ENCODE peak calls at places on chromosomes 11 and 22, in eight cellular contexts. One of them, this sample, is unnamed.

GRCh38 chr11:79174045-79175008 is 266.5 kb downstream of the TENM4 start:
- DNase-seq in GM12865: no peak
- DNase-seq in amniotic epithelial cell: no peak
- DNase-seq in Daoy: peak; percentile 27
- DNase-seq in ELR: no peak
- DNase-seq in left lung: no peak
- DNase-seq in HAP-1: peak; percentile 48
- DNase-seq in astrocyte of the cerebellum: no peak
- DNase-seq in this sample: no peak

GRCh38 chr22:42275970-42276369 is 5.5 kb upstream of the TCF20 start:
- DNase-seq in GM12865: no peak
- DNase-seq in amniotic epithelial cell: no peak
- DNase-seq in Daoy: no peak
- DNase-seq in ELR: no peak
- DNase-seq in left lung: no peak
- DNase-seq in HAP-1: no peak
- DNase-seq in astrocyte of the cerebellum: no peak
- DNase-seq in this sample: no peak

GRCh38 chr11:67309166-67309565 is 5.8 kb downstream of the SSH3 start:
- DNase-seq in GM12865: no peak
- DNase-seq in amniotic epithelial cell: no peak
- DNase-seq in Daoy: no peak
- DNase-seq in ELR: no peak
- DNase-seq in left lung: peak; percentile 49
- DNase-seq in HAP-1: no peak
- DNase-seq in astrocyte of the cerebellum: no peak
- DNase-seq in this sample: no peak

GRCh38 chr22:45061332-45061731 is 51.5 kb upstream of the PHF21B start:
- DNase-seq in GM12865: no peak
- DNase-seq in amniotic epithelial cell: no peak
- DNase-seq in Daoy: no peak
- DNase-seq in ELR: no peak
- DNase-seq in left lung: no peak
- DNase-seq in HAP-1: no peak
- DNase-seq in astrocyte of the cerebellum: no peak
- DNase-seq in this sample: no peak

GRCh38 chr11:69912161-69912910 is 93.1 kb upstream of the FGF3 start:
- DNase-seq in GM12865: no peak
- DNase-seq in amniotic epithelial cell: no peak
- DNase-seq in Daoy: no peak
- DNase-seq in ELR: no peak
- DNase-seq in left lung: peak; percentile 73
- DNase-seq in HAP-1: no peak
- DNase-seq in astrocyte of the cerebellum: no peak
- DNase-seq in this sample: no peak

GRCh38 chr11:61919113-61919840 is 1.9 kb upstream of the RAB3IL1 start:
- DNase-seq in GM12865: no peak
- DNase-seq in amniotic epithelial cell: no peak
- DNase-seq in Daoy: no peak
- DNase-seq in ELR: no peak
- DNase-seq in left lung: no peak
- DNase-seq in HAP-1: no peak
- DNase-seq in astrocyte of the cerebellum: no peak
- DNase-seq in this sample: no peak

GRCh38 chr11:35420371-35420770 is 1.0 kb upstream of the SLC1A2 start:
- DNase-seq in GM12865: no peak
- DNase-seq in amniotic epithelial cell: no peak
- DNase-seq in Daoy: no peak
- DNase-seq in ELR: no peak
- DNase-seq in left lung: peak; percentile 57
- DNase-seq in HAP-1: no peak
- DNase-seq in astrocyte of the cerebellum: no peak
- DNase-seq in this sample: peak; percentile 10

GRCh38 chr11:45615182-45615792 is 50.1 kb downstream of the CHST1 start:
- DNase-seq in GM12865: no peak
- DNase-seq in amniotic epithelial cell: no peak
- DNase-seq in Daoy: no peak
- DNase-seq in ELR: no peak
- DNase-seq in left lung: no peak
- DNase-seq in HAP-1: no peak
- DNase-seq in astrocyte of the cerebellum: no peak
- DNase-seq in this sample: no peak

GRCh38 chr22:25120093-25120561 is 79.5 kb upstream of the CRYBB3 start:
- DNase-seq in GM12865: no peak
- DNase-seq in amniotic epithelial cell: no peak
- DNase-seq in Daoy: peak; percentile 49
- DNase-seq in ELR: no peak
- DNase-seq in left lung: no peak
- DNase-seq in HAP-1: peak; percentile 80
- DNase-seq in astrocyte of the cerebellum: no peak
- DNase-seq in this sample: no peak

GRCh38 chr11:126319374-126319740 is 15.5 kb downstream of the DCPS start:
- DNase-seq in GM12865: no peak
- DNase-seq in amniotic epithelial cell: no peak
- DNase-seq in Daoy: no peak
- DNase-seq in ELR: no peak
- DNase-seq in left lung: no peak
- DNase-seq in HAP-1: no peak
- DNase-seq in astrocyte of the cerebellum: no peak
- DNase-seq in this sample: no peak

GRCh38 chr11:128555606-128556005 is 31.8 kb downstream of the ETS1 start:
- DNase-seq in GM12865: no peak
- DNase-seq in amniotic epithelial cell: peak; percentile 42
- DNase-seq in Daoy: peak; percentile 32
- DNase-seq in ELR: peak; percentile 64
- DNase-seq in left lung: no peak
- DNase-seq in HAP-1: peak; percentile 44
- DNase-seq in astrocyte of the cerebellum: no peak
- DNase-seq in this sample: peak; percentile 21

GRCh38 chr11:119361056-119361787 is 14.7 kb upstream of the MFRP start:
- DNase-seq in GM12865: peak; percentile 26
- DNase-seq in amniotic epithelial cell: peak; percentile 97
- DNase-seq in Daoy: peak; percentile 82
- DNase-seq in ELR: peak; percentile 81
- DNase-seq in left lung: no peak
- DNase-seq in HAP-1: peak; percentile 57
- DNase-seq in astrocyte of the cerebellum: no peak
- DNase-seq in this sample: peak; percentile 58

GRCh38 chr11:125315088-125315740 is 150.7 kb downstream of the PKNOX2 start:
- DNase-seq in GM12865: no peak
- DNase-seq in amniotic epithelial cell: no peak
- DNase-seq in Daoy: peak; percentile 54
- DNase-seq in ELR: no peak
- DNase-seq in left lung: no peak
- DNase-seq in HAP-1: no peak
- DNase-seq in astrocyte of the cerebellum: no peak
- DNase-seq in this sample: peak; percentile 73

GRCh38 chr11:77100166-77101042 is 2.2 kb upstream of the OMP start:
- DNase-seq in GM12865: no peak
- DNase-seq in amniotic epithelial cell: no peak
- DNase-seq in Daoy: no peak
- DNase-seq in ELR: no peak
- DNase-seq in left lung: peak; percentile 55
- DNase-seq in HAP-1: no peak
- DNase-seq in astrocyte of the cerebellum: no peak
- DNase-seq in this sample: no peak

GRCh38 chr22:35258144-35258988 is 1.1 kb downstream of the HMGXB4 start:
- DNase-seq in GM12865: peak; percentile 18
- DNase-seq in amniotic epithelial cell: peak; percentile 22
- DNase-seq in Daoy: peak; percentile 14
- DNase-seq in ELR: peak; percentile 46
- DNase-seq in left lung: no peak
- DNase-seq in HAP-1: peak; percentile 62
- DNase-seq in astrocyte of the cerebellum: peak; percentile 18
- DNase-seq in this sample: peak; percentile 30

This sample was measured in cardiac muscle cell.